ENCODE peak calls at places on chromosomes 1 and 21, in four cellular contexts. One of them, this sample, is unnamed.

GRCh38 chr1:17919525-17920439 is 164.6 kb downstream of the ACTL8 start:
- DNase-seq in suprapubic skin: no peak
- DNase-seq in AG09309: peak
- DNase-seq in SK-N-SH: peak
- DNase-seq in this sample: no peak

GRCh38 chr1:15332525-15332924 is 77.2 kb upstream of the EFHD2 start:
- DNase-seq in SK-N-SH: no peak
- DNase-seq in suprapubic skin: no peak
- DNase-seq in AG09309: no peak
- DNase-seq in this sample: no peak

GRCh38 chr1:41776896-41777431 is 141.8 kb downstream of the HIVEP3 start:
- DNase-seq in suprapubic skin: no peak
- DNase-seq in SK-N-SH: no peak
- DNase-seq in AG09309: no peak
- DNase-seq in this sample: no peak

GRCh38 chr1:161226320-161226711 is 456 bp downstream of the TOMM40L start:
- DNase-seq in AG09309: no peak
- DNase-seq in suprapubic skin: no peak
- DNase-seq in SK-N-SH: no peak
- DNase-seq in this sample: no peak

GRCh38 chr1:161913482-161914140 is 110.1 kb downstream of the OLFML2B start:
- DNase-seq in AG09309: no peak
- DNase-seq in SK-N-SH: no peak
- DNase-seq in suprapubic skin: no peak
- DNase-seq in this sample: peak

GRCh38 chr1:16153999-16154673 is 1.7 kb downstream of the EPHA2 start:
- DNase-seq in suprapubic skin: no peak
- DNase-seq in SK-N-SH: no peak
- DNase-seq in AG09309: no peak
- DNase-seq in this sample: no peak

GRCh38 chr1:69846267-69846666 is 278.5 kb downstream of the LRRC7 start:
- DNase-seq in SK-N-SH: no peak
- DNase-seq in suprapubic skin: no peak
- DNase-seq in AG09309: no peak
- DNase-seq in this sample: no peak

GRCh38 chr1:10691740-10692125 is 104.7 kb downstream of the CASZ1 start:
- DNase-seq in SK-N-SH: no peak
- DNase-seq in AG09309: no peak
- DNase-seq in suprapubic skin: no peak
- DNase-seq in this sample: no peak

GRCh38 chr21:36985761-36986594 is 19.5 kb upstream of the HLCS start:
- DNase-seq in SK-N-SH: no peak
- DNase-seq in suprapubic skin: no peak
- DNase-seq in AG09309: no peak
- DNase-seq in this sample: no peak

GRCh38 chr1:116999596-116999995 is 2.0 kb upstream of the CD101 start:
- DNase-seq in SK-N-SH: no peak
- DNase-seq in suprapubic skin: no peak
- DNase-seq in AG09309: no peak
- DNase-seq in this sample: no peak

GRCh38 chr1:10685851-10686403 is 110.5 kb downstream of the CASZ1 start:
- DNase-seq in SK-N-SH: no peak
- DNase-seq in AG09309: peak
- DNase-seq in suprapubic skin: no peak
- DNase-seq in this sample: no peak

GRCh38 chr1:36562181-36562685 is 79.5 kb upstream of the CSF3R start:
- DNase-seq in suprapubic skin: no peak
- DNase-seq in SK-N-SH: no peak
- DNase-seq in AG09309: no peak
- DNase-seq in this sample: no peak

GRCh38 chr1:173149887-173150286 is 57.2 kb downstream of the TNFSF4 start:
- DNase-seq in AG09309: peak
- DNase-seq in suprapubic skin: no peak
- DNase-seq in SK-N-SH: no peak
- DNase-seq in this sample: peak

GRCh38 chr1:169201084-169201619 is 94.7 kb downstream of the ATP1B1 start:
- DNase-seq in AG09309: peak
- DNase-seq in suprapubic skin: no peak
- DNase-seq in SK-N-SH: no peak
- DNase-seq in this sample: peak

GRCh38 chr1:227911376-227911775 is 36.4 kb downstream of the WNT9A start:
- DNase-seq in SK-N-SH: no peak
- DNase-seq in suprapubic skin: no peak
- DNase-seq in AG09309: no peak
- DNase-seq in this sample: no peak

GRCh38 chr1:189751311-189751710 is 726.4 kb downstream of the BRINP3 start:
- DNase-seq in suprapubic skin: no peak
- DNase-seq in SK-N-SH: no peak
- DNase-seq in AG09309: no peak
- DNase-seq in this sample: no peak

GRCh38 chr1:150971583-150972416 is 2.8 kb downstream of the CERS2 start:
- DNase-seq in AG09309: no peak
- DNase-seq in suprapubic skin: no peak
- DNase-seq in SK-N-SH: peak
- DNase-seq in this sample: no peak

GRCh38 chr1:53485478-53486394 is 26.5 kb downstream of the DMRTB1 start:
- DNase-seq in AG09309: peak
- DNase-seq in suprapubic skin: no peak
- DNase-seq in SK-N-SH: peak
- DNase-seq in this sample: no peak

GRCh38 chr1:55049914-55050278 is 10.5 kb downstream of the PCSK9 start:
- DNase-seq in suprapubic skin: no peak
- DNase-seq in AG09309: no peak
- DNase-seq in SK-N-SH: peak
- DNase-seq in this sample: no peak

GRCh38 chr1:214002060-214002459 is 14.3 kb downstream of the PROX1 start:
- DNase-seq in suprapubic skin: no peak
- DNase-seq in SK-N-SH: no peak
- DNase-seq in AG09309: no peak
- DNase-seq in this sample: no peak

GRCh38 chr1:14095001-14095400 is 395.0 kb downstream of the PRDM2 start:
- DNase-seq in AG09309: no peak
- DNase-seq in suprapubic skin: no peak
- DNase-seq in SK-N-SH: peak
- DNase-seq in this sample: no peak

GRCh38 chr1:68459796-68460195 is 10.0 kb upstream of the RPE65 start:
- DNase-seq in SK-N-SH: no peak
- DNase-seq in AG09309: no peak
- DNase-seq in suprapubic skin: no peak
- DNase-seq in this sample: no peak

GRCh38 chr1:234553241-234554156 is 56.5 kb downstream of the IRF2BP2 start:
- DNase-seq in AG09309: peak
- DNase-seq in suprapubic skin: peak
- DNase-seq in SK-N-SH: peak
- DNase-seq in this sample: peak

GRCh38 chr1:27562483-27563406 is 41.2 kb downstream of the AHDC1 start:
- DNase-seq in AG09309: no peak
- DNase-seq in suprapubic skin: no peak
- DNase-seq in SK-N-SH: no peak
- DNase-seq in this sample: no peak

GRCh38 chr1:218304281-218305039 is 19.4 kb downstream of the RRP15 start:
- DNase-seq in suprapubic skin: no peak
- DNase-seq in SK-N-SH: peak
- DNase-seq in AG09309: no peak
- DNase-seq in this sample: no peak

GRCh38 chr1:211036701-211037494 is 97.0 kb downstream of the KCNH1 start:
- DNase-seq in AG09309: peak
- DNase-seq in suprapubic skin: no peak
- DNase-seq in SK-N-SH: no peak
- DNase-seq in this sample: peak

GRCh38 chr1:94816030-94816429 is 4.1 kb upstream of the SLC44A3 start:
- DNase-seq in SK-N-SH: no peak
- DNase-seq in suprapubic skin: no peak
- DNase-seq in AG09309: no peak
- DNase-seq in this sample: no peak

GRCh38 chr1:12014141-12014981 is 4.9 kb upstream of the MIIP start:
- DNase-seq in suprapubic skin: no peak
- DNase-seq in AG09309: no peak
- DNase-seq in SK-N-SH: no peak
- DNase-seq in this sample: no peak

GRCh38 chr1:110634455-110635281 is 28.5 kb upstream of the KCNA2 start:
- DNase-seq in SK-N-SH: no peak
- DNase-seq in AG09309: no peak
- DNase-seq in suprapubic skin: no peak
- DNase-seq in this sample: no peak

GRCh38 chr1:178871551-178872320 is 859 bp upstream of the ANGPTL1 start:
- DNase-seq in SK-N-SH: no peak
- DNase-seq in AG09309: no peak
- DNase-seq in suprapubic skin: no peak
- DNase-seq in this sample: no peak

GRCh38 chr1:49333946-49334345 is 557.3 kb upstream of the BEND5 start:
- DNase-seq in SK-N-SH: no peak
- DNase-seq in AG09309: no peak
- DNase-seq in suprapubic skin: no peak
- DNase-seq in this sample: no peak

GRCh38 chr21:32599146-32599925 is 12.8 kb downstream of the CFAP298 start:
- DNase-seq in SK-N-SH: no peak
- DNase-seq in AG09309: no peak
- DNase-seq in suprapubic skin: no peak
- DNase-seq in this sample: no peak

GRCh38 chr1:110216116-110216515 is 6.0 kb downstream of the KCNC4 start:
- DNase-seq in SK-N-SH: no peak
- DNase-seq in AG09309: no peak
- DNase-seq in suprapubic skin: no peak
- DNase-seq in this sample: no peak

GRCh38 chr1:83692524-83693336 is 306.2 kb downstream of the TTLL7 start:
- DNase-seq in AG09309: no peak
- DNase-seq in suprapubic skin: no peak
- DNase-seq in SK-N-SH: peak
- DNase-seq in this sample: no peak

GRCh38 chr1:248823517-248824001 is 2.2 kb downstream of the SH3BP5L start:
- DNase-seq in AG09309: peak
- DNase-seq in suprapubic skin: no peak
- DNase-seq in SK-N-SH: no peak
- DNase-seq in this sample: no peak

GRCh38 chr1:178310685-178311105 is 186.1 kb downstream of the CLEC20A start:
- DNase-seq in SK-N-SH: peak
- DNase-seq in AG09309: peak
- DNase-seq in suprapubic skin: no peak
- DNase-seq in this sample: peak

GRCh38 chr1:29453502-29454240 is 217.3 kb downstream of the PTPRU start:
- DNase-seq in suprapubic skin: no peak
- DNase-seq in AG09309: peak
- DNase-seq in SK-N-SH: peak
- DNase-seq in this sample: no peak
- TF ChIP-seq CTCF in suprapubic skin: no peak
- TF ChIP-seq CTCF in AG09309: no peak
- TF ChIP-seq CTCF in SK-N-SH: peak
- TF ChIP-seq CTCF in this sample: peak

GRCh38 chr1:40749817-40750216 is 33.8 kb upstream of the KCNQ4 start:
- DNase-seq in AG09309: no peak
- DNase-seq in suprapubic skin: no peak
- DNase-seq in SK-N-SH: no peak
- DNase-seq in this sample: no peak

GRCh38 chr1:40751802-40752201 is 31.8 kb upstream of the KCNQ4 start:
- DNase-seq in AG09309: no peak
- DNase-seq in SK-N-SH: no peak
- DNase-seq in suprapubic skin: no peak
- DNase-seq in this sample: no peak

GRCh38 chr1:40750326-40750975 is 33.1 kb upstream of the KCNQ4 start:
- DNase-seq in SK-N-SH: no peak
- DNase-seq in suprapubic skin: no peak
- DNase-seq in AG09309: no peak
- DNase-seq in this sample: no peak

GRCh38 chr1:40746344-40747090 is 37.1 kb upstream of the KCNQ4 start:
- DNase-seq in SK-N-SH: no peak
- DNase-seq in suprapubic skin: no peak
- DNase-seq in AG09309: no peak
- DNase-seq in this sample: no peak

GRCh38 chr1:40748841-40749718 is 34.5 kb upstream of the KCNQ4 start:
- DNase-seq in suprapubic skin: no peak
- DNase-seq in AG09309: no peak
- DNase-seq in SK-N-SH: no peak
- DNase-seq in this sample: no peak
- H3K4me3 ChIP-seq in suprapubic skin: no peak
- H3K4me3 ChIP-seq in AG09309: no peak
- H3K4me3 ChIP-seq in SK-N-SH: no peak
- H3K4me3 ChIP-seq in this sample: no peak

GRCh38 chr1:205852969-205853368 is 3.0 kb upstream of the PM20D1 start:
- DNase-seq in suprapubic skin: no peak
- DNase-seq in AG09309: no peak
- DNase-seq in SK-N-SH: no peak
- DNase-seq in this sample: no peak

GRCh38 chr1:205861540-205861939 is 11.6 kb upstream of the PM20D1 start:
- DNase-seq in suprapubic skin: no peak
- DNase-seq in SK-N-SH: no peak
- DNase-seq in AG09309: no peak
- DNase-seq in this sample: no peak

GRCh38 chr1:205856433-205856832 is 6.5 kb upstream of the PM20D1 start:
- DNase-seq in suprapubic skin: no peak
- DNase-seq in AG09309: no peak
- DNase-seq in SK-N-SH: no peak
- DNase-seq in this sample: no peak

GRCh38 chr1:205858141-205858961 is 8.4 kb upstream of the PM20D1 start:
- DNase-seq in SK-N-SH: no peak
- DNase-seq in AG09309: no peak
- DNase-seq in suprapubic skin: no peak
- DNase-seq in this sample: no peak
- TF ChIP-seq CTCF in SK-N-SH: no peak
- TF ChIP-seq CTCF in AG09309: no peak
- TF ChIP-seq CTCF in suprapubic skin: no peak
- TF ChIP-seq CTCF in this sample: no peak

GRCh38 chr1:89269277-89269676 is 3.4 kb downstream of the GBP5 start:
- DNase-seq in AG09309: no peak
- DNase-seq in SK-N-SH: no peak
- DNase-seq in suprapubic skin: no peak
- DNase-seq in this sample: no peak

GRCh38 chr1:89274431-89274857 is 1.8 kb upstream of the GBP5 start:
- DNase-seq in SK-N-SH: no peak
- DNase-seq in AG09309: peak
- DNase-seq in suprapubic skin: no peak
- DNase-seq in this sample: no peak

GRCh38 chr1:89273324-89273778 is 691 bp upstream of the GBP5 start:
- DNase-seq in suprapubic skin: no peak
- DNase-seq in AG09309: no peak
- DNase-seq in SK-N-SH: no peak
- DNase-seq in this sample: no peak

GRCh38 chr1:89276690-89277089 is 4.0 kb upstream of the GBP5 start:
- DNase-seq in AG09309: no peak
- DNase-seq in suprapubic skin: no peak
- DNase-seq in SK-N-SH: no peak
- DNase-seq in this sample: no peak

GRCh38 chr1:89271616-89272015 is 1.0 kb downstream of the GBP5 start:
- DNase-seq in SK-N-SH: no peak
- DNase-seq in AG09309: peak
- DNase-seq in suprapubic skin: no peak
- DNase-seq in this sample: no peak
- H3K4me3 ChIP-seq in SK-N-SH: no peak
- H3K4me3 ChIP-seq in AG09309: no peak
- H3K4me3 ChIP-seq in suprapubic skin: peak
- H3K4me3 ChIP-seq in this sample: no peak

This sample was measured in AG04449.